ENCODE peak calls at places on chromosomes 16 and 17, in five cellular contexts. O, E, A, Y and I are unnamed samples.

GRCh38 chr17:38660097-38661026 is 14.4 kb downstream of the EPOP start:
- DNase-seq in O (no peak), E (no peak), A (peak; percentile 22), Y (no peak), I (no peak)

GRCh38 chr17:3888343-3889171 is 4.3 kb downstream of the CAMKK1 start:
- DNase-seq in O (no peak), E (no peak), A (peak; percentile 88), Y (no peak), I (peak; percentile 95)

GRCh38 chr17:27783951-27784350 is 16.4 kb downstream of the NOS2 start:
- DNase-seq in O (no peak), E (no peak), A (no peak), Y (no peak), I (peak; percentile 4)

GRCh38 chr17:82963104-82963950 is 116.1 kb upstream of the METRNL start:
- DNase-seq in O (peak; percentile 43), E (no peak), A (peak; percentile 79), Y (peak; percentile 9), I (peak; percentile 86)

GRCh38 chr17:58991718-58992331 is 114.9 kb downstream of the TRIM37 start:
- DNase-seq in O (no peak), E (no peak), A (no peak), Y (no peak), I (peak; percentile 79)

GRCh38 chr16:19644877-19645276 is 73.2 kb downstream of the KNOP1 start:
- DNase-seq in O (no peak), E (no peak), A (no peak), Y (no peak), I (no peak)

GRCh38 chr17:6910987-6911603 is 79.6 kb upstream of the TEKT1 start:
- DNase-seq in O (no peak), E (no peak), A (no peak), Y (no peak), I (peak; percentile 50)

GRCh38 chr16:19688396-19689024 is 29.5 kb downstream of the KNOP1 start:
- DNase-seq in O (no peak), E (no peak), A (no peak), Y (no peak), I (no peak)